ENCODE peak calls at places on chromosomes 4 and X, in seven cellular contexts. One of them, this sample, is unnamed.

GRCh38 chr4:15117270-15117946 is 115.1 kb downstream of the CPEB2 start:
- DNase-seq in OCI-LY7: no peak
- DNase-seq in Panc1: no peak
- DNase-seq in vagina: no peak
- DNase-seq in astrocyte: no peak
- DNase-seq in fibroblast of lung: peak
- DNase-seq in RWPE2: no peak
- DNase-seq in this sample: no peak

GRCh38 chr4:177554966-177555574 is 112.8 kb upstream of the AGA start:
- DNase-seq in fibroblast of lung: peak
- DNase-seq in astrocyte: no peak
- DNase-seq in RWPE2: no peak
- DNase-seq in Panc1: peak
- DNase-seq in vagina: no peak
- DNase-seq in OCI-LY7: peak
- DNase-seq in this sample: no peak

GRCh38 chrX:1477801-1478458 is 25.2 kb upstream of the ASMTL start:
- DNase-seq in RWPE2: peak
- DNase-seq in astrocyte: no peak
- DNase-seq in Panc1: no peak
- DNase-seq in vagina: peak
- DNase-seq in fibroblast of lung: no peak
- DNase-seq in OCI-LY7: no peak
- DNase-seq in this sample: no peak

GRCh38 chr4:128427832-128428366 is 140.3 kb upstream of the PGRMC2 start:
- DNase-seq in astrocyte: peak
- DNase-seq in OCI-LY7: no peak
- DNase-seq in Panc1: peak
- DNase-seq in vagina: no peak
- DNase-seq in RWPE2: peak
- DNase-seq in fibroblast of lung: peak
- DNase-seq in this sample: no peak

GRCh38 chr4:41213563-41214157 is 682 bp downstream of the APBB2 start:
- DNase-seq in vagina: no peak
- DNase-seq in fibroblast of lung: no peak
- DNase-seq in RWPE2: no peak
- DNase-seq in OCI-LY7: peak
- DNase-seq in astrocyte: no peak
- DNase-seq in Panc1: no peak
- DNase-seq in this sample: peak

GRCh38 chr4:152935661-152936445 is at the start of gene FHDC1:
- DNase-seq in OCI-LY7: no peak
- DNase-seq in vagina: no peak
- DNase-seq in RWPE2: peak
- DNase-seq in Panc1: no peak
- DNase-seq in fibroblast of lung: peak
- DNase-seq in astrocyte: peak
- DNase-seq in this sample: no peak

GRCh38 chrX:152907084-152907651 is 9.3 kb downstream of the ZNF185 start:
- DNase-seq in Panc1: no peak
- DNase-seq in vagina: no peak
- DNase-seq in fibroblast of lung: peak
- DNase-seq in RWPE2: no peak
- DNase-seq in OCI-LY7: no peak
- DNase-seq in astrocyte: peak
- DNase-seq in this sample: no peak

GRCh38 chr4:8294036-8294435 is 24.5 kb downstream of the HTRA3 start:
- DNase-seq in fibroblast of lung: no peak
- DNase-seq in astrocyte: no peak
- DNase-seq in OCI-LY7: no peak
- DNase-seq in Panc1: no peak
- DNase-seq in RWPE2: peak
- DNase-seq in vagina: no peak
- DNase-seq in this sample: no peak

GRCh38 chr4:106541253-106541652 is 172.7 kb upstream of the GIMD1 start:
- DNase-seq in OCI-LY7: no peak
- DNase-seq in RWPE2: no peak
- DNase-seq in Panc1: no peak
- DNase-seq in astrocyte: peak
- DNase-seq in fibroblast of lung: peak
- DNase-seq in vagina: no peak
- DNase-seq in this sample: no peak

GRCh38 chrX:150854856-150855255 is 43.6 kb downstream of the CD99L2 start:
- DNase-seq in vagina: no peak
- DNase-seq in Panc1: no peak
- DNase-seq in fibroblast of lung: no peak
- DNase-seq in OCI-LY7: peak
- DNase-seq in astrocyte: no peak
- DNase-seq in RWPE2: no peak
- DNase-seq in this sample: no peak

GRCh38 chrX:113400193-113400704 is 559.6 kb upstream of the AMOT start:
- DNase-seq in OCI-LY7: no peak
- DNase-seq in Panc1: peak
- DNase-seq in RWPE2: no peak
- DNase-seq in fibroblast of lung: peak
- DNase-seq in astrocyte: peak
- DNase-seq in vagina: no peak
- DNase-seq in this sample: no peak

GRCh38 chr4:175412161-175412560 is 399.9 kb downstream of the GPM6A start:
- DNase-seq in astrocyte: peak
- DNase-seq in vagina: no peak
- DNase-seq in RWPE2: no peak
- DNase-seq in OCI-LY7: no peak
- DNase-seq in fibroblast of lung: peak
- DNase-seq in Panc1: no peak
- DNase-seq in this sample: no peak

GRCh38 chr4:1775731-1776500 is 17.2 kb upstream of the FGFR3 start:
- DNase-seq in fibroblast of lung: no peak
- DNase-seq in RWPE2: no peak
- DNase-seq in Panc1: no peak
- DNase-seq in OCI-LY7: peak
- DNase-seq in astrocyte: no peak
- DNase-seq in vagina: no peak
- DNase-seq in this sample: no peak

DNA sequence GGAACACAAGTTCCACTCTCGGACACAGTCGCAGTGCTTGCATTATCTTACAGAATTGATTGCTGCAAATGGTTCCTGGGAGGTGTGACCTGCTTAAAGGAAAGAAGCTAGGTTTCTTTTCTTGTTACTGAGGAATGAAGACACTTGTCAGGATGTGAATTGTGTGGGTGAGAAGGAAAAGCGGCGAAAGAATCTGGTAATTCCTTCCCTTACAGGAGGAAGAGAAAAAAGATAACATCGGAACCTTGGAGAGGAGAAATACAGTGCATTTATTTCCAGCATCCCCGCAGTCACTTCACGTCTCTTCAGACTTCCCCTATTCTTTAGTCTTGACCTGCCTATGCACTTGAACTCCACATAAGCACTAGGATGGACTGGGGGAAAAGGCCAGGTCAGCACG is 389 bp upstream of the CCSER1 start:
- DNase-seq in fibroblast of lung: peak
- DNase-seq in OCI-LY7: no peak
- DNase-seq in astrocyte: no peak
- DNase-seq in RWPE2: no peak
- DNase-seq in Panc1: no peak
- DNase-seq in vagina: no peak
- DNase-seq in this sample: no peak
- H3K4me3 ChIP-seq in fibroblast of lung: no peak
- H3K4me3 ChIP-seq in OCI-LY7: no peak
- H3K4me3 ChIP-seq in astrocyte: peak
- H3K4me3 ChIP-seq in RWPE2: peak
- H3K4me3 ChIP-seq in Panc1: peak
- H3K4me3 ChIP-seq in vagina: peak
- H3K4me3 ChIP-seq in this sample: peak

GRCh38 chrX:132209527-132209926 is 9.7 kb downstream of the RAP2C start:
- DNase-seq in RWPE2: no peak
- DNase-seq in vagina: no peak
- DNase-seq in fibroblast of lung: peak
- DNase-seq in astrocyte: peak
- DNase-seq in Panc1: no peak
- DNase-seq in OCI-LY7: no peak
- DNase-seq in this sample: no peak
- TF ChIP-seq CTCF in RWPE2: no peak
- TF ChIP-seq CTCF in vagina: no peak
- TF ChIP-seq CTCF in fibroblast of lung: no peak
- TF ChIP-seq CTCF in astrocyte: no peak
- TF ChIP-seq CTCF in Panc1: no peak
- TF ChIP-seq CTCF in OCI-LY7: no peak
- TF ChIP-seq CTCF in this sample: no peak

GRCh38 chrX:25869761-25870160 is 268.4 kb upstream of the MAGEB18 start:
- DNase-seq in OCI-LY7: no peak
- DNase-seq in RWPE2: no peak
- DNase-seq in astrocyte: no peak
- DNase-seq in vagina: no peak
- DNase-seq in fibroblast of lung: peak
- DNase-seq in Panc1: no peak
- DNase-seq in this sample: no peak
- H3K27ac ChIP-seq in OCI-LY7: no peak
- H3K27ac ChIP-seq in RWPE2: no peak
- H3K27ac ChIP-seq in astrocyte: no peak
- H3K27ac ChIP-seq in vagina: no peak
- H3K27ac ChIP-seq in fibroblast of lung: no peak
- H3K27ac ChIP-seq in Panc1: no peak
- H3K27ac ChIP-seq in this sample: no peak

DNA sequence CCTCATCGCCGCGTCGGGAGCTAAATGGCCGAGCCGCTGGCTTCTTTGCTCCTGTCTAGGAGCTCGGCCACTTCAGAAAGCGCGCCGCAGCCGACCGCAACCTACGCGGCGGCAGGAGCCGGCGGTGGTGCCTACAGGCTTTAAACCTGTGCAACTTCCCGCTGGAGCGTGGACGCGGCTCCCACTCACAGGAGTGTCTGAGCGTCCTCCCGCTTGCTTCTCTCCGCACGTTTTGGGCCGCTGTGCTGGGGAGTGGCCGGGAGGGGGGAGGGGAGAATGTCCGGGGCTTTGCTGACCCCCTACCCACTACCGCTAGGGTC is 1.0 kb downstream of the NHSL2 start:
- DNase-seq in astrocyte: no peak
- DNase-seq in Panc1: no peak
- DNase-seq in RWPE2: no peak
- DNase-seq in vagina: no peak
- DNase-seq in OCI-LY7: no peak
- DNase-seq in fibroblast of lung: peak
- DNase-seq in this sample: no peak
- H3K4me3 ChIP-seq in astrocyte: peak
- H3K4me3 ChIP-seq in Panc1: peak
- H3K4me3 ChIP-seq in RWPE2: peak
- H3K4me3 ChIP-seq in vagina: peak
- H3K4me3 ChIP-seq in OCI-LY7: no peak
- H3K4me3 ChIP-seq in fibroblast of lung: peak
- H3K4me3 ChIP-seq in this sample: peak

DNA sequence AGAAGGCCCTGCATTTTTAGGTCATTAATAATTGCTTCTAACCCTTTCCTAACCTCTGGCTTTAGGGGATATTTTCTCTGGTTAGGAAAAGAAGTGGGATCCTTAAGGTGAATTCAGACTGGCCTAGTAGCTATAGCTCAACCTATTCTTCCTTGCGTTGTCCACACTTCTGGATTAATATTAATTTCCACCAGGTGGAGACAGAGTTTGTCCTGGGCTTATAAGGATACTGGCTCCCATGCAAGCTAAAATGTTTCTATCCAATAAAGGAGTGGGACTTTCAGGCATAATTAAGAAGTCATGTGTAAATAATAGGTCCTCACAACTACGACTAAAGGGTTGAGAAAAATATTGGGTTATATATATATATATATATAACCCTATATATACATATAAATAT is 860.0 kb upstream of the POU3F4 start:
- DNase-seq in vagina: no peak
- DNase-seq in Panc1: no peak
- DNase-seq in RWPE2: no peak
- DNase-seq in astrocyte: no peak
- DNase-seq in OCI-LY7: no peak
- DNase-seq in fibroblast of lung: no peak
- DNase-seq in this sample: no peak
- TF ChIP-seq CTCF in vagina: no peak
- TF ChIP-seq CTCF in Panc1: peak
- TF ChIP-seq CTCF in RWPE2: peak
- TF ChIP-seq CTCF in astrocyte: no peak
- TF ChIP-seq CTCF in OCI-LY7: no peak
- TF ChIP-seq CTCF in fibroblast of lung: no peak
- TF ChIP-seq CTCF in this sample: no peak

GRCh38 chr4:24065974-24066373 is 176.1 kb upstream of the PPARGC1A start:
- DNase-seq in Panc1: no peak
- DNase-seq in OCI-LY7: no peak
- DNase-seq in vagina: no peak
- DNase-seq in astrocyte: no peak
- DNase-seq in fibroblast of lung: no peak
- DNase-seq in RWPE2: no peak
- DNase-seq in this sample: no peak

GRCh38 chr4:24067781-24068193 is 177.9 kb upstream of the PPARGC1A start:
- DNase-seq in RWPE2: no peak
- DNase-seq in Panc1: no peak
- DNase-seq in OCI-LY7: no peak
- DNase-seq in vagina: no peak
- DNase-seq in fibroblast of lung: peak
- DNase-seq in astrocyte: peak
- DNase-seq in this sample: peak

GRCh38 chr4:24070117-24070516 is 180.3 kb upstream of the PPARGC1A start:
- DNase-seq in vagina: no peak
- DNase-seq in fibroblast of lung: peak
- DNase-seq in astrocyte: peak
- DNase-seq in RWPE2: no peak
- DNase-seq in Panc1: peak
- DNase-seq in OCI-LY7: no peak
- DNase-seq in this sample: no peak

GRCh38 chr4:24063771-24064170 is 173.9 kb upstream of the PPARGC1A start:
- DNase-seq in Panc1: no peak
- DNase-seq in vagina: no peak
- DNase-seq in fibroblast of lung: no peak
- DNase-seq in astrocyte: no peak
- DNase-seq in OCI-LY7: no peak
- DNase-seq in RWPE2: no peak
- DNase-seq in this sample: no peak

DNA sequence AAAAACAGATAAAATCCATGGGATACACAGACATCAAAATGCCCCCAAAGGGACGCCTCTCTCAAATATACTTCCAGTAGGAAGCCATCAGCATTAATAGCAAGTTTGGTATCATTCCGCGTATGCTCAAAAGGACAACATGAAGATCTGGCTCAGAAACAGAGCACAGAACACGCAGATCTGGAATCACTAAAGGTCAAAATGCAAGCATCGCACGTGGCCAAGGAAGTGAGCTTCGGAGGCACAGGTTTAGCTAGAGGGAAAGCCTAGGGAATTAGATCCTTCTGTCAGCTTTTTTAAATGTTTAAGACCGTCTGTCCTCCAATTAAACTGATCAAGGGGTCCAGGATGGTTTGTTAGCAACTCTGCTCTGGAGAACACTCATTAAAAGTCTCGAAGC is 177.5 kb upstream of the PPARGC1A start:
- DNase-seq in fibroblast of lung: no peak
- DNase-seq in vagina: no peak
- DNase-seq in RWPE2: no peak
- DNase-seq in OCI-LY7: no peak
- DNase-seq in Panc1: no peak
- DNase-seq in astrocyte: no peak
- DNase-seq in this sample: no peak
- H3K27ac ChIP-seq in fibroblast of lung: no peak
- H3K27ac ChIP-seq in vagina: no peak
- H3K27ac ChIP-seq in RWPE2: no peak
- H3K27ac ChIP-seq in OCI-LY7: no peak
- H3K27ac ChIP-seq in Panc1: no peak
- H3K27ac ChIP-seq in astrocyte: peak
- H3K27ac ChIP-seq in this sample: peak

GRCh38 chr4:453267-453666 is 45.7 kb downstream of the ZNF721 start:
- DNase-seq in OCI-LY7: no peak
- DNase-seq in Panc1: no peak
- DNase-seq in fibroblast of lung: no peak
- DNase-seq in astrocyte: no peak
- DNase-seq in RWPE2: no peak
- DNase-seq in vagina: no peak
- DNase-seq in this sample: no peak
- H3K4me3 ChIP-seq in OCI-LY7: no peak
- H3K4me3 ChIP-seq in Panc1: no peak
- H3K4me3 ChIP-seq in fibroblast of lung: no peak
- H3K4me3 ChIP-seq in astrocyte: no peak
- H3K4me3 ChIP-seq in RWPE2: no peak
- H3K4me3 ChIP-seq in vagina: peak
- H3K4me3 ChIP-seq in this sample: no peak

This sample was measured in heart right ventricle.